ENCODE peak calls at places on chromosomes 7 and 10, in five cellular contexts. P is heart left ventricle; O is stimulated activated naive B cell treated with anti-CD40 and anti-IgM and Interleukin-4, amounts not matched to agents 10 μg/mL and 1 μg/mL and 100 μg/mL, for 72 hours; X is GM20000; Y is H4. G is an unnamed sample.

GRCh38 chr10:51886438-51887068 is 187.2 kb upstream of the CSTF2T start:
- DNase-seq in O (no peak), X (no peak), P (no peak), Y (peak), G (no peak)

GRCh38 chr10:78899098-78899754 is 169.5 kb upstream of the ZMIZ1 start:
- DNase-seq in O (no peak), X (no peak), P (no peak), Y (no peak), G (no peak)

GRCh38 chr10:86443069-86443468 is 76.5 kb upstream of the GRID1 start:
- DNase-seq in P (no peak), Y (no peak), O (no peak), X (no peak), G (no peak)

GRCh38 chr7:5557920-5558401 is 134.3 kb upstream of the TNRC18 start:
- DNase-seq in Y (no peak), X (peak), P (peak), O (peak), G (no peak)

GRCh38 chr7:151849879-151850260 is 27.0 kb downstream of the PRKAG2 start:
- DNase-seq in Y (no peak), O (no peak), X (no peak), P (peak), G (no peak)

GRCh38 chr7:102300643-102301211 is 14.1 kb downstream of the SH2B2 start:
- DNase-seq in P (no peak), Y (no peak), X (no peak), O (no peak), G (no peak)

GRCh38 chr10:93854985-93855384 is 38.8 kb upstream of the SLC35G1 start:
- DNase-seq in X (no peak), P (no peak), O (no peak), Y (no peak), G (no peak)

GRCh38 chr10:43778571-43778970 is 129.9 kb upstream of the ZNF32 start:
- DNase-seq in X (no peak), Y (no peak), P (no peak), O (no peak), G (no peak)

GRCh38 chr10:50409965-50410811 is 158.9 kb upstream of the ASAH2 start:
- DNase-seq in O (no peak), Y (no peak), X (no peak), P (no peak), G (peak)

GRCh38 chr7:139362302-139362701 is 2.6 kb downstream of the LUC7L2 start:
- DNase-seq in Y (no peak), X (no peak), P (no peak), O (no peak), G (peak)

GRCh38 chr7:80133361-80134104 is 1.1 kb upstream of the GNAI1 start:
- DNase-seq in P (no peak), X (no peak), Y (no peak), O (no peak), G (peak)

GRCh38 chr7:101386558-101387199 is 24.0 kb downstream of the COL26A1 start:
- DNase-seq in O (no peak), P (no peak), Y (no peak), X (no peak), G (peak)

GRCh38 chr10:133258818-133259602 is 17.7 kb downstream of the ADAM8 start:
- DNase-seq in X (no peak), P (peak), Y (peak), O (peak), G (peak)

GRCh38 chr10:97312897-97313296 is 6.2 kb upstream of the FRAT1 start:
- DNase-seq in P (no peak), Y (no peak), X (no peak), O (no peak), G (no peak)

GRCh38 chr10:3482200-3482993 is 302.6 kb downstream of the KLF6 start:
- DNase-seq in Y (peak), P (no peak), O (no peak), X (peak), G (peak)

G was measured in SW480.